ENCODE peak calls at places on chromosomes 2 and 18, in ten cellular contexts. One of them, this sample, is unnamed.

GRCh38 chr2:218437969-218438368 is 19.0 kb downstream of the VIL1 start:
- DNase-seq in transverse colon: no peak
- DNase-seq in stomach: no peak
- DNase-seq in tibial nerve: no peak
- DNase-seq in K562: no peak
- DNase-seq in right lobe of liver: no peak
- DNase-seq in spleen: no peak
- DNase-seq in endothelial cell of umbilical vein: no peak
- DNase-seq in prostate gland: no peak
- DNase-seq in adrenal gland: no peak
- DNase-seq in this sample: no peak

GRCh38 chr2:79860233-79861058 is 347.6 kb downstream of the CTNNA2 start:
- DNase-seq in adrenal gland: no peak
- DNase-seq in stomach: no peak
- DNase-seq in spleen: no peak
- DNase-seq in prostate gland: no peak
- DNase-seq in endothelial cell of umbilical vein: no peak
- DNase-seq in right lobe of liver: no peak
- DNase-seq in transverse colon: no peak
- DNase-seq in tibial nerve: no peak
- DNase-seq in K562: peak; percentile 13
- DNase-seq in this sample: no peak

GRCh38 chr2:38171208-38171858 is 95.4 kb upstream of the CYP1B1 start:
- DNase-seq in tibial nerve: no peak
- DNase-seq in adrenal gland: no peak
- DNase-seq in endothelial cell of umbilical vein: no peak
- DNase-seq in spleen: no peak
- DNase-seq in stomach: no peak
- DNase-seq in K562: no peak
- DNase-seq in transverse colon: no peak
- DNase-seq in right lobe of liver: no peak
- DNase-seq in prostate gland: no peak
- DNase-seq in this sample: no peak

GRCh38 chr2:207830778-207831549 is 61.3 kb upstream of the FZD5 start:
- DNase-seq in tibial nerve: no peak
- DNase-seq in spleen: no peak
- DNase-seq in right lobe of liver: no peak
- DNase-seq in endothelial cell of umbilical vein: no peak
- DNase-seq in transverse colon: no peak
- DNase-seq in K562: no peak
- DNase-seq in prostate gland: no peak
- DNase-seq in stomach: no peak
- DNase-seq in adrenal gland: no peak
- DNase-seq in this sample: no peak

GRCh38 chr18:49858309-49859005 is 45.1 kb upstream of the ACAA2 start:
- DNase-seq in endothelial cell of umbilical vein: peak; percentile 77
- DNase-seq in transverse colon: peak; percentile 75
- DNase-seq in tibial nerve: peak; percentile 44
- DNase-seq in right lobe of liver: no peak
- DNase-seq in K562: peak; percentile 71
- DNase-seq in prostate gland: peak; percentile 54
- DNase-seq in spleen: no peak
- DNase-seq in adrenal gland: peak; percentile 58
- DNase-seq in stomach: peak; percentile 77
- DNase-seq in this sample: peak; percentile 32

GRCh38 chr18:2988041-2988794 is 24.7 kb downstream of the LPIN2 start:
- DNase-seq in endothelial cell of umbilical vein: no peak
- DNase-seq in prostate gland: no peak
- DNase-seq in stomach: no peak
- DNase-seq in adrenal gland: no peak
- DNase-seq in spleen: no peak
- DNase-seq in K562: no peak
- DNase-seq in transverse colon: no peak
- DNase-seq in tibial nerve: no peak
- DNase-seq in right lobe of liver: no peak
- DNase-seq in this sample: no peak

GRCh38 chr2:133194777-133195335 is 373.4 kb downstream of the NCKAP5 start:
- DNase-seq in spleen: no peak
- DNase-seq in endothelial cell of umbilical vein: no peak
- DNase-seq in right lobe of liver: no peak
- DNase-seq in prostate gland: no peak
- DNase-seq in tibial nerve: no peak
- DNase-seq in transverse colon: no peak
- DNase-seq in K562: no peak
- DNase-seq in adrenal gland: no peak
- DNase-seq in stomach: no peak
- DNase-seq in this sample: no peak

GRCh38 chr2:228731517-228731916 is 539.6 kb downstream of the PID1 start:
- DNase-seq in transverse colon: no peak
- DNase-seq in endothelial cell of umbilical vein: no peak
- DNase-seq in stomach: no peak
- DNase-seq in spleen: no peak
- DNase-seq in adrenal gland: no peak
- DNase-seq in prostate gland: no peak
- DNase-seq in K562: no peak
- DNase-seq in tibial nerve: peak; percentile 30
- DNase-seq in right lobe of liver: no peak
- DNase-seq in this sample: no peak

GRCh38 chr2:120953066-120953760 is 217.5 kb downstream of the GLI2 start:
- DNase-seq in right lobe of liver: no peak
- DNase-seq in stomach: no peak
- DNase-seq in prostate gland: no peak
- DNase-seq in transverse colon: no peak
- DNase-seq in spleen: no peak
- DNase-seq in endothelial cell of umbilical vein: no peak
- DNase-seq in K562: no peak
- DNase-seq in adrenal gland: no peak
- DNase-seq in tibial nerve: no peak
- DNase-seq in this sample: no peak

GRCh38 chr18:39635192-39635591 is 2069.6 kb upstream of the CELF4 start:
- DNase-seq in right lobe of liver: no peak
- DNase-seq in tibial nerve: no peak
- DNase-seq in endothelial cell of umbilical vein: no peak
- DNase-seq in adrenal gland: no peak
- DNase-seq in K562: no peak
- DNase-seq in stomach: no peak
- DNase-seq in prostate gland: no peak
- DNase-seq in transverse colon: no peak
- DNase-seq in spleen: no peak
- DNase-seq in this sample: no peak

GRCh38 chr18:39636931-39637330 is 2071.3 kb upstream of the CELF4 start:
- DNase-seq in right lobe of liver: no peak
- DNase-seq in tibial nerve: no peak
- DNase-seq in stomach: no peak
- DNase-seq in adrenal gland: no peak
- DNase-seq in K562: no peak
- DNase-seq in prostate gland: no peak
- DNase-seq in spleen: no peak
- DNase-seq in transverse colon: no peak
- DNase-seq in endothelial cell of umbilical vein: no peak
- DNase-seq in this sample: no peak

DNA sequence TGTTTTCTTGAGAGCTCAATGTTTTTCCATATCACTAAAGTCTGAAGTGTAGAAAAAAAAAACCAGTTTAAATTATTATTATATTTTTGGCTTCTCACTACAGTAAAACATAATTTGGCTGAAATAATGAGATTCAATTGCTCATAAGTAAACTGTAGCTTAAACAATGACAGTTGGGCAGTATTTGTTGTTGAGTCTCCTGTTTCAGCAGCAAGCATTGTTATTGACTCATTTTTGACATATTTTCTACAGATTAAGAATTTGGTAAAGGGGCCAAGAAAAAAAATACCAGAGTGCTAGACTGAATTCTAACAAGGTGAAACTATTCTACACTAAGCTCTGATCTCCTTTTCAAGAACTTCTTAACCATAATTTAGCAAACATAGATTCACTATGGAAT is 2070.4 kb upstream of the CELF4 start:
- DNase-seq in spleen: no peak
- DNase-seq in right lobe of liver: no peak
- DNase-seq in K562: no peak
- DNase-seq in stomach: no peak
- DNase-seq in endothelial cell of umbilical vein: no peak
- DNase-seq in adrenal gland: no peak
- DNase-seq in tibial nerve: no peak
- DNase-seq in transverse colon: no peak
- DNase-seq in prostate gland: no peak
- DNase-seq in this sample: no peak
- TF ChIP-seq POLR2A in spleen: no peak
- TF ChIP-seq POLR2A in right lobe of liver: no peak
- TF ChIP-seq POLR2A in K562: no peak
- TF ChIP-seq POLR2A in stomach: no peak
- TF ChIP-seq POLR2A in endothelial cell of umbilical vein: no peak
- TF ChIP-seq POLR2A in adrenal gland: no peak
- TF ChIP-seq POLR2A in tibial nerve: no peak
- TF ChIP-seq POLR2A in transverse colon: no peak
- TF ChIP-seq POLR2A in prostate gland: no peak
- TF ChIP-seq POLR2A in this sample: no peak

GRCh38 chr18:73004260-73004659 is 136.5 kb upstream of the NETO1 start:
- DNase-seq in endothelial cell of umbilical vein: no peak
- DNase-seq in stomach: no peak
- DNase-seq in K562: no peak
- DNase-seq in spleen: no peak
- DNase-seq in prostate gland: no peak
- DNase-seq in adrenal gland: no peak
- DNase-seq in transverse colon: no peak
- DNase-seq in tibial nerve: no peak
- DNase-seq in right lobe of liver: no peak
- DNase-seq in this sample: no peak
- H3K9me3 ChIP-seq in endothelial cell of umbilical vein: peaks cover 1% of the 10 kb centered on the region
- H3K9me3 ChIP-seq in stomach: no peaks in the 10 kb centered on the region
- H3K9me3 ChIP-seq in K562: no peaks in the 10 kb centered on the region
- H3K9me3 ChIP-seq in spleen: no peaks in the 10 kb centered on the region
- H3K9me3 ChIP-seq in prostate gland: no peaks in the 10 kb centered on the region
- H3K9me3 ChIP-seq in adrenal gland: no peaks in the 10 kb centered on the region
- H3K9me3 ChIP-seq in transverse colon: no peaks in the 10 kb centered on the region
- H3K9me3 ChIP-seq in tibial nerve: no peaks in the 10 kb centered on the region
- H3K9me3 ChIP-seq in right lobe of liver: no peaks in the 10 kb centered on the region
- H3K9me3 ChIP-seq in this sample: no peaks in the 10 kb centered on the region

DNA sequence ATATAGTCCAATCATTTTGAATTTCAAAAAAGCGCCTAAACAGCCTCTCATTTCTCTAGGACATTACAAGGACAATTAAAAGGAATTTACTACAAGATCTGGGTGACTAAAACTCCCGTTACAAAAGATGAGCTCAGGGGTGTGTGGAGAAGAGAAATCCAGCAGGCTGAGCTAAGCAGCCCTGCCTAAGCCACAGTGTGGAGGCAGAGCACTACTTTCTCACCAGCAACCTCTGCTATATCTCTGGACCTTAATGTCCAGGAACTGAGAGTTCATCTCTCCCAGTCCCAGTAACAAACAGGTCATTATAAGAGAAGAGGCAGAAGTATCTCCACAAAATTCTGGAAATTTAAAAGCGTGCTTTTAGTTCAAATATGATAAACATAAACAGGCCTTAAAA is 18.9 kb upstream of the ANKRD62 start:
- DNase-seq in adrenal gland: no peak
- DNase-seq in stomach: no peak
- DNase-seq in transverse colon: no peak
- DNase-seq in spleen: no peak
- DNase-seq in K562: no peak
- DNase-seq in right lobe of liver: no peak
- DNase-seq in tibial nerve: no peak
- DNase-seq in prostate gland: no peak
- DNase-seq in endothelial cell of umbilical vein: no peak
- DNase-seq in this sample: no peak
- TF ChIP-seq CTCF in adrenal gland: no peak
- TF ChIP-seq CTCF in stomach: no peak
- TF ChIP-seq CTCF in transverse colon: no peak
- TF ChIP-seq CTCF in spleen: no peak
- TF ChIP-seq CTCF in K562: peak; percentile 10
- TF ChIP-seq CTCF in right lobe of liver: no peak
- TF ChIP-seq CTCF in tibial nerve: no peak
- TF ChIP-seq CTCF in prostate gland: no peak
- TF ChIP-seq CTCF in endothelial cell of umbilical vein: no peak
- TF ChIP-seq CTCF in this sample: no peak

GRCh38 chr2:126658316-126658909 is 2.5 kb downstream of the GYPC start:
- DNase-seq in transverse colon: no peak
- DNase-seq in prostate gland: no peak
- DNase-seq in K562: no peak
- DNase-seq in right lobe of liver: no peak
- DNase-seq in tibial nerve: no peak
- DNase-seq in adrenal gland: no peak
- DNase-seq in spleen: no peak
- DNase-seq in endothelial cell of umbilical vein: no peak
- DNase-seq in stomach: no peak
- DNase-seq in this sample: no peak

GRCh38 chr2:126655500-126656310 is at the start of gene GYPC:
- DNase-seq in prostate gland: no peak
- DNase-seq in transverse colon: peak; percentile 55
- DNase-seq in K562: peak; percentile 88
- DNase-seq in spleen: peak; percentile 93
- DNase-seq in adrenal gland: peak; percentile 87
- DNase-seq in endothelial cell of umbilical vein: no peak
- DNase-seq in tibial nerve: peak; percentile 75
- DNase-seq in right lobe of liver: peak; percentile 78
- DNase-seq in stomach: peak; percentile 47
- DNase-seq in this sample: peak; percentile 74

GRCh38 chr2:126657636-126658315 is 1.8 kb downstream of the GYPC start:
- DNase-seq in right lobe of liver: peak; percentile 82
- DNase-seq in tibial nerve: peak; percentile 63
- DNase-seq in transverse colon: peak; percentile 77
- DNase-seq in prostate gland: peak; percentile 26
- DNase-seq in K562: peak; percentile 66
- DNase-seq in stomach: peak; percentile 66
- DNase-seq in adrenal gland: peak; percentile 93
- DNase-seq in endothelial cell of umbilical vein: peak; percentile 73
- DNase-seq in spleen: peak; percentile 96
- DNase-seq in this sample: peak; percentile 86

GRCh38 chr2:126656311-126657145 is 570 bp downstream of the GYPC start:
- DNase-seq in right lobe of liver: no peak
- DNase-seq in stomach: no peak
- DNase-seq in transverse colon: peak; percentile 35
- DNase-seq in spleen: peak; percentile 93
- DNase-seq in prostate gland: no peak
- DNase-seq in endothelial cell of umbilical vein: no peak
- DNase-seq in adrenal gland: peak; percentile 52
- DNase-seq in tibial nerve: peak; percentile 17
- DNase-seq in K562: peak; percentile 73
- DNase-seq in this sample: peak; percentile 32

DNA sequence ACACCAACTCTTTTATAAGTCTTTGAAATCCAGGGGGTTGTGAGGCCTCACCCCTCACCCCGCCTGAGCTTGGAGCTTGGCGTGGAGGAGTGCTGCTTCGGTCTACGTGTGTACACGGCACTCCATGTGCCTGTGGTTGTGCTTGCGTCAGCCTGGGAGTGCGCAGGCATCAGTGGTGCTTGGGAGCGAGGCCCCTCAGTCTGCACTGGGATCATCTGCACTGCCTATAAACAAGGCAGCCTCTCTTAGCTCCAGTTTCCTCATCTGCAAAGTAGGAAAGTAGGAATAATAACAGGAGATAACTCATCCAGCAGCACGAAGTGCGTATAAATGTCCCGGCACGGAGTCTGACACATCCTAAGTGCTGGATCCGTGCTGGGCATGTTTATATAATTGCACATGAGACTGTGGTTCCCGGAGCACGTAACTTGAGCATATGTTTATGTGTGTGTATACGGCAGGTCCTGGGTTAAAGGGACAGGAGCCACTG is 1.2 kb downstream of the GYPC start:
- DNase-seq in adrenal gland: peak; percentile 55
- DNase-seq in K562: no peak
- DNase-seq in right lobe of liver: no peak
- DNase-seq in tibial nerve: peak; percentile 60
- DNase-seq in prostate gland: no peak
- DNase-seq in transverse colon: peak; percentile 76
- DNase-seq in stomach: peak; percentile 42
- DNase-seq in endothelial cell of umbilical vein: no peak
- DNase-seq in spleen: peak; percentile 88
- DNase-seq in this sample: peak; percentile 65
- TF ChIP-seq POLR2A in adrenal gland: no peak
- TF ChIP-seq POLR2A in K562: peak; percentile 41
- TF ChIP-seq POLR2A in right lobe of liver: no peak
- TF ChIP-seq POLR2A in tibial nerve: no peak
- TF ChIP-seq POLR2A in prostate gland: no peak
- TF ChIP-seq POLR2A in transverse colon: peak; percentile 40
- TF ChIP-seq POLR2A in stomach: no peak
- TF ChIP-seq POLR2A in endothelial cell of umbilical vein: no peak
- TF ChIP-seq POLR2A in spleen: no peak
- TF ChIP-seq POLR2A in this sample: peak; percentile 16

This sample was measured in uterus.